ENCODE peak calls at places on chromosomes 4 and X, in nine cellular contexts. I, T, O, X, Z, B, M, D and N are unnamed samples.

GRCh38 chrX:41118156-41118555 is 32.9 kb downstream of the USP9X start:
- DNase-seq in I (no peak), T (no peak), O (no peak), X (no peak), Z (peak), B (no peak), M (peak), D (no peak), N (no peak)

GRCh38 chrX:147478899-147479298 is 432.8 kb upstream of the FMR1 start:
- DNase-seq in I (no peak), T (no peak), O (no peak), X (no peak), Z (no peak), B (no peak), M (no peak), D (no peak), N (no peak)

GRCh38 chr4:83618431-83618830 is 82.5 kb downstream of the GPAT3 start:
- DNase-seq in I (peak), T (peak), O (peak), X (no peak), Z (no peak), B (peak), M (no peak), D (peak), N (no peak)

GRCh38 chr4:169342906-169343560 is 72.3 kb upstream of the SH3RF1 start:
- DNase-seq in I (no peak), T (peak), O (no peak), X (no peak), Z (no peak), B (no peak), M (no peak), D (peak), N (no peak)

GRCh38 chr4:24924309-24924781 is 11.5 kb upstream of the CCDC149 start:
- DNase-seq in I (peak), T (peak), O (no peak), X (no peak), Z (no peak), B (no peak), M (no peak), D (peak), N (peak)

GRCh38 chr4:183637461-183637860 is 21.5 kb downstream of the RWDD4 start:
- DNase-seq in I (no peak), T (peak), O (no peak), X (no peak), Z (no peak), B (no peak), M (no peak), D (peak), N (no peak)

GRCh38 chr4:187608001-187608421 is 387.6 kb upstream of the ZFP42 start:
- DNase-seq in I (no peak), T (no peak), O (no peak), X (no peak), Z (no peak), B (no peak), M (no peak), D (peak), N (no peak)

GRCh38 chr4:150078041-150078995 is at the start of gene DCLK2:
- DNase-seq in I (peak), T (peak), O (peak), X (peak), Z (peak), B (peak), M (no peak), D (peak), N (peak)

GRCh38 chr4:187944179-187944578 is 51.4 kb upstream of the ZFP42 start:
- DNase-seq in I (no peak), T (no peak), O (no peak), X (no peak), Z (no peak), B (no peak), M (no peak), D (no peak), N (no peak)